ENCODE peak calls at places on chromosomes 6 and 20, in seven cellular contexts. One of them, this sample, is unnamed.

GRCh38 chr6:33981421-33981820 is 164.5 kb downstream of the GRM4 start:
- DNase-seq in ovary: no peak
- DNase-seq in NCI-H1417: no peak
- DNase-seq in epithelial cell of prostate: no peak
- DNase-seq in GM23248: no peak
- DNase-seq in OCI-LY7: no peak
- DNase-seq in caudate nucleus: no peak
- DNase-seq in this sample: no peak

GRCh38 chr20:62860924-62861691 is 514 bp downstream of the TCFL5 start:
- DNase-seq in caudate nucleus: no peak
- DNase-seq in NCI-H1417: peak; percentile 66
- DNase-seq in OCI-LY7: peak; percentile 45
- DNase-seq in ovary: peak; percentile 67
- DNase-seq in epithelial cell of prostate: no peak
- DNase-seq in GM23248: peak; percentile 64
- DNase-seq in this sample: peak; percentile 35

GRCh38 chr20:46351357-46352058 is 43.2 kb upstream of the CDH22 start:
- DNase-seq in caudate nucleus: no peak
- DNase-seq in NCI-H1417: no peak
- DNase-seq in GM23248: no peak
- DNase-seq in OCI-LY7: no peak
- DNase-seq in ovary: no peak
- DNase-seq in epithelial cell of prostate: no peak
- DNase-seq in this sample: peak; percentile 29

GRCh38 chr20:20627471-20627870 is 85.0 kb downstream of the RALGAPA2 start:
- DNase-seq in NCI-H1417: no peak
- DNase-seq in ovary: no peak
- DNase-seq in OCI-LY7: no peak
- DNase-seq in GM23248: no peak
- DNase-seq in caudate nucleus: no peak
- DNase-seq in epithelial cell of prostate: no peak
- DNase-seq in this sample: no peak

GRCh38 chr6:139494376-139495025 is 120.1 kb upstream of the CITED2 start:
- DNase-seq in caudate nucleus: no peak
- DNase-seq in OCI-LY7: no peak
- DNase-seq in NCI-H1417: no peak
- DNase-seq in ovary: no peak
- DNase-seq in epithelial cell of prostate: no peak
- DNase-seq in GM23248: no peak
- DNase-seq in this sample: no peak

GRCh38 chr6:7911345-7911725 is 747 bp upstream of the TXNDC5 start:
- DNase-seq in OCI-LY7: peak; percentile 43
- DNase-seq in ovary: no peak
- DNase-seq in epithelial cell of prostate: no peak
- DNase-seq in caudate nucleus: no peak
- DNase-seq in GM23248: no peak
- DNase-seq in NCI-H1417: peak; percentile 94
- DNase-seq in this sample: no peak

GRCh38 chr6:67909354-67909753 is 725.7 kb upstream of the ADGRB3 start:
- DNase-seq in epithelial cell of prostate: no peak
- DNase-seq in GM23248: no peak
- DNase-seq in OCI-LY7: no peak
- DNase-seq in NCI-H1417: no peak
- DNase-seq in ovary: no peak
- DNase-seq in caudate nucleus: no peak
- DNase-seq in this sample: no peak

GRCh38 chr6:113361014-113361645 is 496.0 kb upstream of the MARCKS start:
- DNase-seq in epithelial cell of prostate: peak; percentile 54
- DNase-seq in ovary: no peak
- DNase-seq in GM23248: peak; percentile 68
- DNase-seq in caudate nucleus: no peak
- DNase-seq in OCI-LY7: no peak
- DNase-seq in NCI-H1417: peak; percentile 14
- DNase-seq in this sample: peak; percentile 95

GRCh38 chr6:167056370-167056769 is 57.2 kb downstream of the CEP43 start:
- DNase-seq in GM23248: no peak
- DNase-seq in epithelial cell of prostate: no peak
- DNase-seq in NCI-H1417: no peak
- DNase-seq in ovary: no peak
- DNase-seq in OCI-LY7: peak; percentile 21
- DNase-seq in caudate nucleus: no peak
- DNase-seq in this sample: peak; percentile 52

This sample was measured in RPMI7951.